ENCODE peak calls at places on chromosomes 4 and X, in ten cellular contexts. U, H, M, J, B, R, X, C, O and Y are unnamed samples.

GRCh38 chrX:30642642-30643041 is 10.6 kb upstream of the GK start:
- DNase-seq in R (no peak), J (no peak), B (no peak), O (no peak), U (no peak), H (no peak), M (no peak), C (no peak), X (no peak), Y (no peak)

GRCh38 chr4:7854697-7855370 is 84.8 kb downstream of the AFAP1 start:
- DNase-seq in B (no peak), U (no peak), O (no peak), C (no peak), R (no peak), H (no peak), X (no peak), J (no peak), M (no peak), Y (no peak)

GRCh38 chr4:34720563-34720962 is 1523.8 kb downstream of the ARAP2 start:
- DNase-seq in J (peak), U (no peak), B (no peak), C (no peak), H (no peak), M (no peak), X (no peak), O (no peak), R (peak), Y (peak)

GRCh38 chr4:149552601-149553000 is 263.0 kb downstream of the IQCM start:
- DNase-seq in J (no peak), R (no peak), C (no peak), X (no peak), O (no peak), B (no peak), U (no peak), M (no peak), H (no peak), Y (no peak)

GRCh38 chrX:24682739-24683432 is 10.8 kb upstream of the POLA1 start:
- DNase-seq in J (no peak), C (no peak), U (no peak), R (no peak), B (no peak), X (no peak), O (no peak), M (no peak), H (no peak), Y (no peak)

GRCh38 chrX:19666950-19667349 is 151.6 kb upstream of the MAP3K15 start:
- DNase-seq in X (no peak), O (no peak), C (no peak), J (no peak), R (no peak), U (no peak), H (no peak), B (no peak), M (no peak), Y (no peak)

GRCh38 chrX:437636-438390 is 51.1 kb upstream of the PPP2R3B start:
- DNase-seq in H (no peak), B (no peak), J (no peak), X (peak), O (no peak), R (no peak), M (no peak), U (no peak), C (no peak), Y (no peak)

GRCh38 chr4:94168321-94168720 is 39.3 kb upstream of the SMARCAD1 start:
- DNase-seq in C (no peak), O (no peak), R (no peak), U (no peak), X (no peak), H (no peak), M (no peak), J (no peak), B (no peak), Y (no peak)

GRCh38 chrX:2903366-2903765 is 25.8 kb downstream of the ARSD start:
- DNase-seq in X (no peak), J (no peak), M (no peak), C (no peak), B (no peak), R (no peak), O (no peak), U (no peak), H (no peak), Y (no peak)

GRCh38 chr4:155207534-155208257 is 740 bp upstream of the NPY2R start:
- DNase-seq in U (no peak), C (no peak), H (no peak), O (no peak), B (no peak), J (no peak), M (no peak), R (no peak), X (no peak), Y (no peak)

GRCh38 chrX:30388325-30388724 is 79.1 kb upstream of the NR0B1 start:
- DNase-seq in J (no peak), M (no peak), C (no peak), X (no peak), U (no peak), B (no peak), H (no peak), R (no peak), O (no peak), Y (no peak)

GRCh38 chr4:177348348-177348747 is 38.7 kb downstream of the NEIL3 start:
- DNase-seq in H (no peak), C (no peak), J (no peak), U (no peak), X (no peak), R (no peak), M (no peak), O (no peak), B (no peak), Y (no peak)

GRCh38 chr4:25439913-25440477 is 62.9 kb downstream of the ANAPC4 start:
- DNase-seq in B (peak), M (peak), C (peak), R (peak), O (peak), U (no peak), H (peak), X (no peak), J (peak), Y (peak)

GRCh38 chr4:113411496-113411938 is 350.0 kb downstream of the CAMK2D start:
- DNase-seq in M (no peak), J (no peak), O (peak), U (no peak), R (peak), H (peak), B (peak), X (no peak), C (no peak), Y (no peak)

GRCh38 chr4:160362478-160362877 is 1259.6 kb downstream of the RAPGEF2 start:
- DNase-seq in H (no peak), U (no peak), M (no peak), X (no peak), B (no peak), C (no peak), J (no peak), R (no peak), O (no peak), Y (no peak)

GRCh38 chrX:31499120-31499519 is 427.3 kb upstream of the FTHL17 start:
- DNase-seq in M (no peak), O (no peak), U (no peak), C (no peak), R (peak), J (no peak), B (no peak), X (no peak), H (no peak), Y (no peak)

GRCh38 chr4:7388627-7389026 is 46.1 kb downstream of the PSAPL1 start:
- DNase-seq in H (no peak), X (no peak), U (no peak), J (no peak), B (no peak), M (no peak), C (no peak), O (peak), R (no peak), Y (no peak)

GRCh38 chr4:57265831-57266582 is 155.8 kb upstream of the IGFBP7 start:
- DNase-seq in X (no peak), O (no peak), H (no peak), C (no peak), B (no peak), R (no peak), M (no peak), U (no peak), J (no peak), Y (no peak)

GRCh38 chrX:40394302-40394701 is 186.5 kb upstream of the ATP6AP2 start:
- DNase-seq in H (no peak), O (no peak), C (no peak), B (no peak), X (no peak), U (no peak), M (peak), R (no peak), J (no peak), Y (no peak)

GRCh38 chrX:38275615-38276014 is 51.7 kb downstream of the RPGR start:
- DNase-seq in H (no peak), O (no peak), B (no peak), J (no peak), C (no peak), X (no peak), R (peak), U (no peak), M (no peak), Y (no peak)

GRCh38 chr4:189117426-189117825 is 823.2 kb upstream of the FRG1 start:
- DNase-seq in C (no peak), X (no peak), M (no peak), O (no peak), B (no peak), J (no peak), U (no peak), H (no peak), R (peak), Y (no peak)

DNA sequence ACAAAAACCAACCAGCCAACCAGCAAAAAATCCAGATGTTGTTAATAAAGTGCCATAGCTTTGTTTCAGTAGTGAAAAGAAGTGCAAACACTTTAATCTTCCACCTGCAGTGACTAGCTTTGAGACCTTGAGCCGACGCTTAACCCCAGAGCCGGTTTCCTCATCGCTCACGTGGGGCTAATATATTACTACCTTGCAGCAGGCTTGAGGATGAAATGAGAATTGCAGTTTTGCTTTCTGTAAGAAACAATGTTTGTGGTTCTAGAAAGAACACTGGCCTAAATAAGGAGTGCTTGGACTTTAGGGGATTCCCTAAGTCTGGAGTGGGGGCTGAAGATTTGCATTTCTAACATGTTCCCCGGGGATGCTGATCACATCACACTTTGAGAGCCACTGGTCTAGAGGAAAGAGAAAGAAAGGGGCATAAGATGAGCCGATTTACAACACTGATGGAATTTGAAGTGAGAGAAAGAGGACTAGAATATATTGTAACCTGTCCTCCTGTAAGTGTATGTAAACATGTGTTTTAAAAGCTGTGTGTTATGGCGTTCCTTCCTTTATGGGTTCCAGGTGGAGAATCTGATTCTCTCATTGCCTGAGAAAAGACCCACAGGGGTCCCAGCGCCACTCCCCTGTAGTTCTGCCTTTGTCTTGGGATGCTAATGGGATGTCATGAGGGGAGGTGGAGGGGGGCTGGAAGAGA is 1.4 kb downstream of the FGF2 start:
- DNase-seq in B (peak), U (no peak), O (no peak), X (no peak), H (peak), M (no peak), C (peak), R (peak), J (peak), Y (no peak)
- TF ChIP-seq POLR2A in B (no peak), U (no peak), O (no peak), X (no peak), H (no peak), M (no peak), C (no peak), R (no peak), J (no peak), Y (no peak)

GRCh38 chrX:54435121-54435520 is 5.1 kb upstream of the TSR2 start:
- DNase-seq in O (no peak), J (no peak), U (no peak), C (no peak), R (no peak), X (no peak), H (no peak), M (no peak), B (no peak), Y (no peak)

GRCh38 chrX:54442790-54443189 is 2.6 kb downstream of the TSR2 start:
- DNase-seq in X (no peak), U (no peak), J (no peak), O (no peak), C (no peak), H (no peak), R (no peak), B (no peak), M (no peak), Y (no peak)

GRCh38 chrX:54446084-54446483 is 5.9 kb downstream of the TSR2 start:
- DNase-seq in B (no peak), R (no peak), X (no peak), U (no peak), M (no peak), C (no peak), O (no peak), J (no peak), H (no peak), Y (no peak)

GRCh38 chrX:54444752-54445151 is 4.5 kb downstream of the TSR2 start:
- DNase-seq in M (no peak), X (no peak), B (no peak), U (no peak), C (no peak), H (no peak), R (no peak), O (no peak), J (no peak), Y (no peak)

GRCh38 chrX:54439967-54440871 is at the start of gene TSR2:
- DNase-seq in X (peak), R (peak), C (peak), J (peak), M (peak), U (peak), H (peak), O (peak), B (peak), Y (peak)
- TF ChIP-seq POLR2A in X (peak), R (no peak), C (peak), J (peak), M (peak), U (peak), H (peak), O (peak), B (peak), Y (peak)

GRCh38 chr4:3082915-3083515 is 8.5 kb downstream of the HTT start:
- DNase-seq in X (no peak), U (no peak), H (no peak), J (peak), R (no peak), B (no peak), M (no peak), O (no peak), C (no peak), Y (no peak)

GRCh38 chr4:3083732-3084131 is 9.3 kb downstream of the HTT start:
- DNase-seq in M (no peak), O (no peak), R (no peak), J (no peak), B (no peak), C (no peak), H (no peak), X (no peak), U (no peak), Y (no peak)

GRCh38 chr4:3087398-3087797 is 12.9 kb downstream of the HTT start:
- DNase-seq in C (no peak), X (no peak), B (no peak), M (no peak), U (no peak), R (no peak), J (no peak), H (no peak), O (no peak), Y (no peak)

GRCh38 chr4:3091464-3091863 is 17.0 kb downstream of the HTT start:
- DNase-seq in R (no peak), H (no peak), C (no peak), B (no peak), X (no peak), J (no peak), M (no peak), U (no peak), O (no peak), Y (no peak)

GRCh38 chr4:3085948-3086670 is 11.6 kb downstream of the HTT start:
- DNase-seq in M (no peak), O (no peak), R (no peak), H (no peak), C (no peak), J (no peak), X (no peak), B (no peak), U (no peak), Y (no peak)
- TF ChIP-seq POLR2A in M (no peak), O (no peak), R (no peak), H (no peak), C (no peak), J (no peak), X (no peak), B (no peak), U (no peak), Y (no peak)

GRCh38 chr4:158810487-158811215 is 41.8 kb downstream of the FNIP2 start:
- DNase-seq in O (peak), J (no peak), C (no peak), M (peak), B (peak), R (peak), H (peak), X (no peak), U (peak), Y (peak)
- TF ChIP-seq POLR2A in O (no peak), J (no peak), C (no peak), M (no peak), B (no peak), R (peak), H (no peak), X (no peak), U (peak), Y (no peak)

GRCh38 chr4:185540487-185541125 is 5.3 kb upstream of the PDLIM3 start:
- DNase-seq in J (no peak), C (no peak), O (no peak), X (no peak), R (no peak), B (no peak), H (no peak), U (no peak), M (no peak), Y (no peak)
- TF ChIP-seq POLR2A in J (no peak), C (no peak), O (no peak), X (no peak), R (no peak), B (no peak), H (no peak), U (no peak), M (no peak), Y (no peak)

DNA sequence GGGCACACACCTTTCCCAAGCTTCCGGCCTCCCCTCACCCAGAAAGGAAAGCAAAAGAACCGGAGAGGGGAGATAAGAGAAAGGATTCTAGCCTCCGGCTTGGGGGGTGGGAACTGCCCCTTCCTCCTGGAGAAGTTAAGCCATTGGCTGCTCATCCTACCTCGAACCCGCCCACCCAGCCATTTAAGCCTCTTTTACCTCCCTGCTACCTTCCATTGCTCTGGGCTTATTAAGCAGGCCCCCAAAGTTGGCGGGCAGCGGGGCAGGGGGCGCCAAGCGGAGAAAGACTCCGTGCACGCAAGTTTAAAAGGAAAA is 2.3 kb downstream of the MAML3 start:
- DNase-seq in B (peak), X (peak), R (peak), C (no peak), H (peak), O (peak), J (peak), U (peak), M (peak), Y (peak)
- TF ChIP-seq POLR2A in B (peak), X (no peak), R (peak), C (no peak), H (no peak), O (peak), J (peak), U (no peak), M (no peak), Y (no peak)

GRCh38 chr4:53421791-53422190 is 44.4 kb downstream of the FIP1L1 start:
- DNase-seq in C (no peak), U (no peak), J (no peak), H (no peak), O (no peak), R (no peak), B (no peak), X (no peak), M (no peak), Y (no peak)
- TF ChIP-seq POLR2A in C (no peak), U (no peak), J (no peak), H (no peak), O (no peak), R (no peak), B (no peak), X (no peak), M (no peak), Y (no peak)

DNA sequence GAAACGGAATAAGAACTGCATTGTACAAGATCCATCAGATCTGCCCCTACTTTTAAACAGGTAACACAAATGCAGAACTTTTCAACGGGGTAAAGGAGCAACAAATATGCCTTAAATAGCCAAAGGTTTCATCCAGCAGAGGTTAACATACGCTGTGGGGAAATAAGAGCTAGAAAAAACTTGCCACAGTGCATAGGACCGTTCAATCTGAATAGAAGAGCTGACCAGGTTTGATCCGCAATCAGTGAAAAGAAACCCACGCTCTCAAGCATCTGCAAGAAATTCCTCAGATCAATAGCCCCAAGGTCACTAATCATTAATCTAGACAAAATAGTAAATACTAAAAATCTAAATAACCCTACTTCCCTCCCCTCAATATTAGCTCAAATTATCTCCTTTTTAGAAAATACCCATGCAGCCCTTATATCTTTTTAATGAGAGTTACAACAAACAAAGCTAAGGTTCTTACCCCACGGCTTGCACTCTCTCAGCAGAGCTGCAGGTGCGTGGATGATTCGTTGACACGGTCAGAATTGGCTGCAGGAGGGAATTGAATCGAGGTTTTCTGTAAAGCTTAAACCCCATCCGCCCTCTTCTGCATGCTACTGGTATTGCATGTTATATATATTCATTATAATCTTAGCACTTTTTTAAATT is at the start of gene TLR10:
- DNase-seq in J (peak), H (peak), C (no peak), B (peak), R (peak), X (no peak), U (no peak), O (peak), M (peak), Y (no peak)
- TF ChIP-seq POLR2A in J (no peak), H (no peak), C (peak), B (no peak), R (no peak), X (no peak), U (no peak), O (no peak), M (no peak), Y (no peak)

DNA sequence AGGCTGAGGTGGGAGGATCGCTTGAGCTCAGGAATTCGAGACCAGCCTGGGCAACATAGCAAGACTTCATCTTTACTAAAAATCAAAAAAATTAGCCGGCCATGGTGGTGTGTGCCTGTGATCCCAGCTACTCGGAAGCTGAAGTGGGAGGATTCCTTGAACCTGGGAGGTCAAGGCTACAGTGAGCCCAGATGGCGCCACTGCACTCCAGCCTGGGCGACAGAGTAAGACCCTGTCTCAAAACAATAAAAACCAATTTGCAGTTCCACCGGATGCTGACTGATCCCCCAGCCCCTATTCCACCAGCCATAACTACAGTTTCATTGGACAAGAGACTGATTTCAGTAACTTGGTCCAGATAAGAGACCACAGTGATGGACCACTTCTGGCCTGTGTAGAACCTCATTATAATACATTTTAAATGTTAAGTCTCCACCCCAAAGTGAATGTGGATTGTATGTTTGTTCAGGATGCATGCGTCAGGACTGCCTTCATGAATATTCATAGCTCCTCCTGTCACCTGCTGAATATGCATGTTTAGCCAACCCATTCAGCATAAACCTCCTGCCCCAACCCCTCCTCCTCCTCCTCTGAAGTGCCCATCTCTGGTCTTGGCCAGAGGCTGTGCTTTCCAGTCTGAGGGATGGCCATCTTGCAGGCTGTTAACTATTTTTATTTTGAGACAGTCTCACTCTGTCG is 2.3 kb upstream of the SLBP start:
- DNase-seq in J (peak), C (no peak), U (no peak), B (no peak), O (no peak), R (no peak), M (no peak), X (no peak), H (no peak), Y (no peak)
- TF ChIP-seq POLR2A in J (no peak), C (no peak), U (no peak), B (no peak), O (no peak), R (no peak), M (no peak), X (no peak), H (no peak), Y (no peak)